ENCODE peak calls at places on chromosomes 11 and 22, in eight cellular contexts. X is HL-60, Q is HCT116, V is endothelial cell of umbilical vein, A is GM23338, S is Panc1, E is K562, Y is suprapubic skin. O is an unnamed sample.

GRCh38 chr11:85755285-85755684 is 55.7 kb downstream of the SYTL2 start:
- DNase-seq in V (no peak), Y (no peak), A (no peak), E (no peak), X (no peak), Q (no peak), S (no peak), O (no peak)

GRCh38 chr11:7905961-7906429 is 25.1 kb downstream of the OR10A6 start:
- DNase-seq in E (no peak), S (no peak), Y (no peak), V (no peak), Q (no peak), X (no peak), A (peak; percentile 70), O (no peak)

GRCh38 chr11:123822591-123822990 is 16.4 kb upstream of the OR6M1 start:
- DNase-seq in A (peak; percentile 22), S (no peak), E (no peak), V (no peak), X (no peak), Q (no peak), Y (no peak), O (no peak)

GRCh38 chr11:88555829-88556202 is 218.3 kb upstream of the CTSC start:
- DNase-seq in V (no peak), S (no peak), Q (no peak), A (no peak), X (no peak), Y (no peak), E (no peak), O (no peak)

GRCh38 chr22:22684605-22685561 is 40.5 kb downstream of the GGTLC2 start:
- DNase-seq in X (peak; percentile 64), S (no peak), Y (no peak), A (peak; percentile 57), V (no peak), Q (no peak), E (peak; percentile 78), O (no peak)

GRCh38 chr22:36775589-36775965 is 342 bp downstream of the IFT27 start:
- DNase-seq in E (no peak), V (peak; percentile 31), A (peak; percentile 45), Q (no peak), X (no peak), Y (peak; percentile 85), S (no peak), O (no peak)

GRCh38 chr22:41382610-41383009 is 868 bp downstream of the TEF start:
- DNase-seq in Q (no peak), S (no peak), X (no peak), Y (no peak), E (peak; percentile 20), A (no peak), V (no peak), O (no peak)

GRCh38 chr11:36155770-36156485 is 133.3 kb downstream of the COMMD9 start:
- DNase-seq in Q (no peak), S (no peak), E (no peak), V (peak; percentile 70), X (no peak), A (peak; percentile 24), Y (no peak), O (no peak)

GRCh38 chr11:120784566-120785251 is 239.2 kb upstream of the TBCEL start:
- DNase-seq in Y (peak; percentile 71), E (no peak), V (no peak), X (no peak), A (no peak), Q (no peak), S (no peak), O (peak; percentile 87)

GRCh38 chr11:65396769-65397745 is 10.6 kb downstream of the FRMD8 start:
- DNase-seq in V (no peak), S (no peak), Y (no peak), Q (no peak), E (no peak), A (no peak), X (no peak), O (no peak)

GRCh38 chr11:109939176-109939810 is 153.9 kb upstream of the ZC3H12C start:
- DNase-seq in A (peak; percentile 80), V (peak; percentile 80), S (peak; percentile 67), Y (no peak), X (peak; percentile 20), Q (peak; percentile 85), E (peak; percentile 41), O (no peak)

GRCh38 chr11:15843309-15843857 is 513.0 kb downstream of the SOX6 start:
- DNase-seq in Y (no peak), A (peak; percentile 57), V (peak; percentile 64), Q (no peak), S (no peak), X (no peak), E (no peak), O (no peak)

GRCh38 chr11:6594142-6594768 is 9.2 kb downstream of the RRP8 start:
- DNase-seq in A (no peak), E (no peak), Q (no peak), X (no peak), Y (no peak), V (no peak), S (no peak), O (peak; percentile 70)

DNA sequence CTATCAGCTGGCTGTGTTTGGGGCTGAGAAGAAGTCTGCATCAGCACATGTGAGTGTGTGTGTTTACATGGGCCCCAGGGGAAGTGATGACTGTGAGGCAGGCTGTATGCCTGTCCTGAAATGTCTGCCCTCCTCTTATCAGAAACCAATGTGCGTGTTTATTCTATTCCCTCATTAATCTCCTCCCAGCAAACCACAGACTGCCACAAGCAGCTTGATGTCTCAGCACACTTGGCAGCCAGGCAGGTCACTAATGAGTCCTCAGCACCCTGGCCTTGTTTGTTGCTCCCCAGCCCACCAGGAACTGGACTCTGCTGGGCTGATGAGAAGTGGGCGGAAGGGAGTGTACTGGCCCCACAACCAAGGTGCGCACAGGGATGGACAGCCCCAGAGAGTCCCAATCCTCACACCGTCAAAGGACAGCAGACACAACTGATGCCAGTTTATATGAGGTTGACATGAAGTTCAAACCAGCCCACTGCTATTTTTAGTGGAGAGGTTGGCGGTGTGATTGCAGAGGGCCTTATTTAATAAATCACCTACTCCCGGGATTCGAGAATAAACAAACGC is 225.8 kb downstream of the ETS1 start:
- DNase-seq in X (no peak), V (peak; percentile 87), S (no peak), E (no peak), A (no peak), Y (no peak), Q (no peak), O (no peak)
- TF ChIP-seq POLR2AphosphoS5 in X (no peak), V (peak; percentile 66), S (no peak), E (no peak), A (no peak), Y (no peak), Q (no peak), O (no peak)

GRCh38 chr11:112156153-112156552 is 7.7 kb downstream of the IL18 start:
- DNase-seq in A (no peak), Y (no peak), E (no peak), V (no peak), X (no peak), Q (no peak), S (no peak), O (no peak)
- TF ChIP-seq CTCF in A (no peak), Y (no peak), E (no peak), V (no peak), X (no peak), Q (no peak), S (no peak), O (no peak)

DNA sequence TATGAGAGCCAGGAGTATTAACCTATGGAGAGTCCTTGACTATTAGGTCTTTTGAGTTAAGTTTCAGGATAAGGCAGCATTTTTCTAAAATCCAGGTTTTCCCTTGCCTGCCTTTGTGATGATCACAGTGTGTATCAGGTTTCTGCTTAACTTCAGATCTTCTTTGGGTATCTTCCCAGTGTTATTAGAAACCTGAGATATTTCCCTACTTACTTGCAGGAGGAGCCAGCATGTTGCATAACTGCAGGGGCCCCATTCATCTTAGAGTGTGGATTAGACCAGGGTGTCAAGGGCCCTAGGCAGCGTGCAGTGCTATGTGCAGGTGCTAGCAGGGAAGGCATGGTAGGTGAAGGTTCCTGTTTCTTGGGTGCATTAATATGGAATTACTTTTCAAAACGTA is 69.5 kb downstream of the ZNRF3 start:
- DNase-seq in A (no peak), Y (no peak), Q (no peak), E (no peak), X (peak; percentile 29), V (no peak), S (no peak), O (no peak)
- H3K27ac ChIP-seq in A (peak overlapping the region; percentile 45), Y (no peak overlapping the region), Q (no peak overlapping the region), E (no peak overlapping the region), X (no peak overlapping the region), V (no peak overlapping the region), S (no peak overlapping the region), O (peak overlapping the region; percentile 67)

GRCh38 chr22:31170971-31171370 is 11.0 kb downstream of the RNF185 start:
- DNase-seq in X (no peak), Q (no peak), Y (no peak), S (no peak), V (no peak), E (no peak), A (no peak), O (no peak)
- TF ChIP-seq POLR2AphosphoS5 in X (no peak), Q (no peak), Y (no peak), S (no peak), V (no peak), E (no peak), A (no peak), O (no peak)

GRCh38 chr11:62908468-62909072 is 12.6 kb downstream of the CHRM1 start:
- DNase-seq in Q (no peak), S (no peak), A (no peak), Y (no peak), V (no peak), X (no peak), E (no peak), O (no peak)

GRCh38 chr11:62912268-62912667 is 8.9 kb downstream of the CHRM1 start:
- DNase-seq in Y (no peak), X (no peak), E (no peak), V (no peak), S (no peak), A (no peak), Q (no peak), O (no peak)

GRCh38 chr11:62911137-62912130 is 9.7 kb downstream of the CHRM1 start:
- DNase-seq in V (no peak), Q (no peak), A (no peak), X (peak; percentile 28), Y (no peak), S (no peak), E (no peak), O (no peak)

GRCh38 chr11:62910141-62910882 is 10.9 kb downstream of the CHRM1 start:
- DNase-seq in X (no peak), E (no peak), Y (no peak), S (no peak), A (no peak), Q (no peak), V (no peak), O (no peak)

GRCh38 chr11:62909107-62909894 is 11.9 kb downstream of the CHRM1 start:
- DNase-seq in E (peak; percentile 72), X (no peak), Y (no peak), S (no peak), V (peak; percentile 80), Q (peak; percentile 47), A (peak; percentile 99), O (no peak)
- TF ChIP-seq CTCF in E (peak; percentile 84), X (peak; percentile 6), Y (peak; percentile 36), S (peak; percentile 80), V (peak; percentile 90), Q (peak; percentile 87), A (peak; percentile 71), O (no peak)

DNA sequence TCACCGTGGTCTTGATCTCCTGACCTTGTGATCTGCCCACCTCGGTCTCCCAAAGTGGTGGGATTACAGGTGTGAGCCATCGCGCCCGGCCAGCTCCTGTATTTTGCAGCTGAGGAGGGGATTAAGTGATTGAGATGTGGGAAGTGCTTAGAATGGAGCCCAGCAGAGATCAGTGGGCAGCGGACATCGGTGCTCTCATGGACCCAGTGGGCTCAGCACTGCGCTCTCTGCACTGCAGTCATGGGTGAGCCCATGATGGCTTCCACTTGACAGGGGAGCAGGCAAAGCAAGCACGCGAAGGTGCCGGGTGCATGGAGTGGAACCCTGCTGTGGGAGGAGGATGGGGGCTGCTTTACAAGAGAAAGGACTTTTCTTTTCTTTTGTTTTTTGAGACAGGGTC is 9.1 kb upstream of the CCDC88B start:
- DNase-seq in A (no peak), E (no peak), Y (no peak), Q (no peak), V (no peak), S (no peak), X (no peak), O (no peak)
- H3K27ac ChIP-seq in A (no peak overlapping the region), E (peak overlapping the region; percentile 79), Y (no peak overlapping the region), Q (no peak overlapping the region), V (no peak overlapping the region), S (no peak overlapping the region), X (no peak overlapping the region), O (no peak overlapping the region)

O was measured in vagina.